ENCODE peak calls at places on chromosomes 12 and 14, in five cellular contexts. W, Q, E, T and D are unnamed samples.

GRCh38 chr12:47188576-47189441 is 109.0 kb upstream of the AMIGO2 start:
- DNase-seq in Q (no peak), E (no peak), W (no peak), T (no peak), D (no peak)

GRCh38 chr12:9906888-9907287 is 25.3 kb downstream of the CLEC2A start:
- DNase-seq in Q (no peak), T (no peak), W (no peak), E (no peak), D (no peak)

GRCh38 chr14:104805326-104805678 is 4.4 kb downstream of the ZBTB42 start:
- DNase-seq in T (no peak), W (no peak), E (no peak), Q (no peak), D (peak)

GRCh38 chr12:6618483-6618882 is 11.3 kb upstream of the CHD4 start:
- DNase-seq in Q (no peak), T (no peak), E (no peak), W (no peak), D (no peak)

GRCh38 chr12:69459477-69459876 is 10.7 kb upstream of the FRS2 start:
- DNase-seq in Q (peak), W (no peak), T (no peak), E (peak), D (no peak)

GRCh38 chr12:71415336-71416231 is 24.0 kb upstream of the LGR5 start:
- DNase-seq in Q (peak), W (no peak), E (no peak), T (peak), D (peak)

GRCh38 chr12:84463756-84464495 is 448.7 kb downstream of the SLC6A15 start:
- DNase-seq in Q (no peak), T (no peak), E (no peak), W (no peak), D (no peak)

GRCh38 chr14:32985881-32986280 is 47.2 kb downstream of the NPAS3 start:
- DNase-seq in T (no peak), Q (peak), E (peak), W (no peak), D (no peak)

GRCh38 chr14:78022059-78022458 is 148.1 kb upstream of the NRXN3 start:
- DNase-seq in Q (peak), W (no peak), T (peak), E (peak), D (peak)

GRCh38 chr14:21428930-21429329 is 27.0 kb downstream of the CHD8 start:
- DNase-seq in Q (no peak), W (no peak), T (no peak), E (no peak), D (no peak)

GRCh38 chr14:33800735-33801163 is 150.1 kb downstream of the EGLN3 start:
- DNase-seq in E (no peak), W (no peak), Q (no peak), T (no peak), D (no peak)

GRCh38 chr12:117897379-117898161 is 71.2 kb downstream of the KSR2 start:
- DNase-seq in W (no peak), Q (no peak), E (no peak), T (no peak), D (no peak)

GRCh38 chr14:38209572-38210159 is 2.0 kb downstream of the SSTR1 start:
- DNase-seq in Q (no peak), T (no peak), W (no peak), E (no peak), D (no peak)